ENCODE peak calls at places on chromosomes 12 and 14, in six cellular contexts. P, Y, X, I, U and W are unnamed samples.

GRCh38 chr12:132205271-132206092 is 61.2 kb downstream of the NOC4L start:
- DNase-seq in P (no peak), Y (no peak), X (peak; percentile 50), I (no peak), U (peak; percentile 33), W (no peak)

GRCh38 chr14:91511014-91511466 is 930 bp upstream of the PPP4R3A start:
- DNase-seq in P (no peak), Y (no peak), X (peak; percentile 40), I (no peak), U (no peak), W (no peak)

GRCh38 chr12:109927622-109928021 is 27.5 kb downstream of the TCHP start:
- DNase-seq in P (no peak), Y (peak; percentile 44), X (peak; percentile 75), I (peak; percentile 7), U (peak; percentile 64), W (peak; percentile 85)

GRCh38 chr12:79933580-79934264 is 1.2 kb downstream of the PPP1R12A start:
- DNase-seq in P (no peak), Y (no peak), X (peak; percentile 14), I (no peak), U (peak; percentile 49), W (peak; percentile 65)

GRCh38 chr12:34395056-34396005 is 373.0 kb downstream of the ALG10 start:
- DNase-seq in P (no peak), Y (no peak), X (peak; percentile 7), I (no peak), U (peak; percentile 14), W (peak; percentile 10)

GRCh38 chr14:90495357-90496276 is 98.8 kb downstream of the CALM1 start:
- DNase-seq in P (peak; percentile 44), Y (peak; percentile 49), X (peak; percentile 28), I (peak; percentile 24), U (peak; percentile 46), W (peak; percentile 94)

GRCh38 chr12:96136720-96137378 is 57.3 kb upstream of the ELK3 start:
- DNase-seq in P (no peak), Y (no peak), X (no peak), I (no peak), U (no peak), W (no peak)

GRCh38 chr12:45615268-45615667 is 114.2 kb upstream of the ARID2 start:
- DNase-seq in P (peak; percentile 27), Y (no peak), X (peak; percentile 41), I (no peak), U (no peak), W (no peak)

GRCh38 chr14:53149656-53150319 is 3.3 kb downstream of the DDHD1 start:
- DNase-seq in P (no peak), Y (no peak), X (no peak), I (no peak), U (no peak), W (no peak)

GRCh38 chr12:116172224-116172849 is 105.2 kb downstream of the MED13L start:
- DNase-seq in P (no peak), Y (peak; percentile 3), X (no peak), I (no peak), U (no peak), W (no peak)

GRCh38 chr14:51547260-51547659 is 104.5 kb upstream of the FRMD6 start:
- DNase-seq in P (peak; percentile 99), Y (no peak), X (peak; percentile 30), I (no peak), U (peak; percentile 35), W (no peak)

GRCh38 chr12:55862286-55862685 is 19.6 kb upstream of the MMP19 start:
- DNase-seq in P (no peak), Y (no peak), X (no peak), I (no peak), U (no peak), W (no peak)

GRCh38 chr12:47268501-47269459 is 189.0 kb upstream of the AMIGO2 start:
- DNase-seq in P (no peak), Y (peak; percentile 8), X (no peak), I (no peak), U (no peak), W (no peak)

GRCh38 chr12:106427917-106428316 is 70.4 kb downstream of the POLR3B start:
- DNase-seq in P (no peak), Y (no peak), X (no peak), I (no peak), U (no peak), W (no peak)

GRCh38 chr14:47179906-47180305 is 495.5 kb downstream of the MDGA2 start:
- DNase-seq in P (no peak), Y (no peak), X (no peak), I (no peak), U (no peak), W (no peak)

GRCh38 chr14:53389207-53389606 is 236.1 kb upstream of the DDHD1 start:
- DNase-seq in P (no peak), Y (no peak), X (no peak), I (no peak), U (no peak), W (no peak)

GRCh38 chr14:32397871-32398640 is 69.0 kb downstream of the AKAP6 start:
- DNase-seq in P (no peak), Y (no peak), X (no peak), I (no peak), U (no peak), W (no peak)

GRCh38 chr12:49527361-49528130 is 11.3 kb upstream of the KCNH3 start:
- DNase-seq in P (no peak), Y (no peak), X (no peak), I (no peak), U (no peak), W (no peak)

GRCh38 chr14:104078031-104078455 is 7.5 kb upstream of the ASPG start:
- DNase-seq in P (peak; percentile 54), Y (peak; percentile 84), X (peak; percentile 92), I (peak; percentile 77), U (peak; percentile 92), W (peak; percentile 97)

GRCh38 chr12:106001819-106002218 is 136.9 kb downstream of the NUAK1 start:
- DNase-seq in P (no peak), Y (no peak), X (no peak), I (no peak), U (no peak), W (no peak)

GRCh38 chr12:12523229-12523628 is 39.4 kb downstream of the DUSP16 start:
- DNase-seq in P (no peak), Y (no peak), X (peak; percentile 47), I (no peak), U (no peak), W (no peak)

GRCh38 chr14:98721061-98721460 is 550.9 kb downstream of the BCL11B start:
- DNase-seq in P (no peak), Y (no peak), X (no peak), I (no peak), U (no peak), W (no peak)

GRCh38 chr12:84336231-84336630 is 576.4 kb downstream of the SLC6A15 start:
- DNase-seq in P (no peak), Y (no peak), X (no peak), I (no peak), U (no peak), W (no peak)

GRCh38 chr14:65927871-65928270 is 515.3 kb downstream of the FUT8 start:
- DNase-seq in P (no peak), Y (peak; percentile 62), X (no peak), I (peak; percentile 69), U (peak; percentile 59), W (peak; percentile 81)

GRCh38 chr12:43307126-43307525 is 244.9 kb downstream of the ADAMTS20 start:
- DNase-seq in P (no peak), Y (no peak), X (no peak), I (no peak), U (no peak), W (no peak)
- H3K27ac ChIP-seq in P (no peak overlapping the region), Y (no peak overlapping the region), X (no peak overlapping the region), I (no peak overlapping the region), U (no peak overlapping the region), W (no peak overlapping the region)

GRCh38 chr12:9872116-9872515 is 3.0 kb upstream of the CLEC2B start:
- DNase-seq in P (no peak), Y (no peak), X (no peak), I (no peak), U (no peak), W (no peak)

GRCh38 chr12:9868951-9869306 is 225 bp downstream of the CLEC2B start:
- DNase-seq in P (no peak), Y (no peak), X (no peak), I (no peak), U (no peak), W (no peak)

GRCh38 chr12:9869307-9870161 is at the start of gene CLEC2B:
- DNase-seq in P (peak; percentile 56), Y (peak; percentile 72), X (no peak), I (no peak), U (no peak), W (no peak)

GRCh38 chr12:9868271-9868815 is 811 bp downstream of the CLEC2B start:
- DNase-seq in P (no peak), Y (no peak), X (no peak), I (no peak), U (no peak), W (no peak)

DNA sequence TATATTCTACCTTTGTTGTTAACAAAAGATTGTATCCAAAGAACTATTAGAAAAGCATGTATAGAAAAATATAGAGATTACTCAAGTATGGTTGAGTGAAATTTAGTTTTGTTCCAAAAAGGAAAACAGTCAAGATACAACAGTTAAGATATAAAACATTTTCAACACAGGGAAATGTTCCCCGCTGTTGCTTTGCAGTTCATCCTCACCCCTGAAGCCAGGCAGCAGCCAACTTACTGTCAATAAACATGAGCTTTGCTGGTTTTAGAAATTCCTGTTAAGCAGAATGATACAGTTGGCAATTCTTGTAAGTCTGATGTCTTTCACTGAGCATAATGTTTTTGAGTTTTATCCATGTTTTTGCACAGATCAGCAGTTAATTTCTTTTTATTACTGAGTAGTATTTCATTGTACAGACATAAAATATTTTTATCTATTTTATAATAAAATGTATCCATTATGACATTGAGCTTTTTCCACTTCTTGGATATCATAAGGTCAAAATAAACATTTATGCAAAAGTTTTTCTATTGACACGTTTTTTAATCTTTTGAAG is 1.2 kb upstream of the CLEC2B start:
- DNase-seq in P (no peak), Y (no peak), X (no peak), I (no peak), U (no peak), W (no peak)
- H3K27ac ChIP-seq in P (no peak overlapping the region), Y (peak overlapping the region; percentile 92), X (no peak overlapping the region), I (peak overlapping the region; percentile 79), U (peak overlapping the region; percentile 75), W (no peak overlapping the region)

GRCh38 chr14:67940476-67940875 is 120.9 kb downstream of the RAD51B start:
- DNase-seq in P (no peak), Y (no peak), X (no peak), I (no peak), U (no peak), W (no peak)
- H3K27ac ChIP-seq in P (peak overlapping the region; percentile 0), Y (no peak overlapping the region), X (peak overlapping the region; percentile 91), I (no peak overlapping the region), U (peak overlapping the region; percentile 58), W (peak overlapping the region; percentile 89)

DNA sequence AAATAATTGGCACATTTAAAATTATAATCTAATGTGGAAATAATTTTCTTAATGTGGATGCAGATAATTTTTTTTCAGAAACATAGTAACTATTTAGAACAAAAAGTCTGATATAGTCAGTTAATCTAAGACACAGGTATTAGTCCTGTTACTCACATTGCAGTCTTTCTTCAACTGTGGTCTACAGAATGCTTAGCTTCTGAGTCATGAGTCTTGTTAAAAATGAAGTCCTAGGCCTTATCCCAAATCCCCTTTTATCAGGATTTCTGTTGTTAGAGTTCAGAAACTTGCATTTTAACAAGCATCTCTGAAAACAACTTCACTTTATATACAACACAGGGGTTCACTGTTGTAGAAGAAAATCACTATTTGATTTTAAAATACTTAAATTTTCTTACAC is 112.2 kb downstream of the SLC16A7 start:
- DNase-seq in P (peak; percentile 15), Y (no peak), X (no peak), I (no peak), U (no peak), W (no peak)
- H3K27ac ChIP-seq in P (no peak overlapping the region), Y (no peak overlapping the region), X (no peak overlapping the region), I (no peak overlapping the region), U (no peak overlapping the region), W (no peak overlapping the region)